ENCODE peak calls at places on chromosome 3, in nine cellular contexts. One of them, this sample, is unnamed.

GRCh38 chr3:98786364-98786930 is 23.3 kb downstream of the ST3GAL6 start:
- DNase-seq in DMS153: no peak
- DNase-seq in ELR: no peak
- DNase-seq in NCI-H1048: no peak
- DNase-seq in neural crest cell: no peak
- DNase-seq in progenitor cell of endocrine pancreas: no peak
- DNase-seq in endodermal cell: no peak
- DNase-seq in hypothalamus: no peak
- DNase-seq in GM10248: no peak
- DNase-seq in this sample: no peak

GRCh38 chr3:146537603-146538002 is 6.8 kb downstream of the PLSCR1 start:
- DNase-seq in progenitor cell of endocrine pancreas: no peak
- DNase-seq in GM10248: no peak
- DNase-seq in DMS153: no peak
- DNase-seq in endodermal cell: no peak
- DNase-seq in ELR: no peak
- DNase-seq in neural crest cell: no peak
- DNase-seq in NCI-H1048: no peak
- DNase-seq in hypothalamus: no peak
- DNase-seq in this sample: no peak

GRCh38 chr3:145963111-145963510 is 197.9 kb downstream of the PLOD2 start:
- DNase-seq in endodermal cell: no peak
- DNase-seq in GM10248: no peak
- DNase-seq in progenitor cell of endocrine pancreas: no peak
- DNase-seq in DMS153: no peak
- DNase-seq in neural crest cell: no peak
- DNase-seq in ELR: no peak
- DNase-seq in hypothalamus: no peak
- DNase-seq in NCI-H1048: no peak
- DNase-seq in this sample: no peak

GRCh38 chr3:52891615-52892081 is 5.7 kb downstream of the STIMATE start:
- DNase-seq in neural crest cell: no peak
- DNase-seq in progenitor cell of endocrine pancreas: no peak
- DNase-seq in ELR: no peak
- DNase-seq in endodermal cell: no peak
- DNase-seq in DMS153: no peak
- DNase-seq in NCI-H1048: no peak
- DNase-seq in hypothalamus: no peak
- DNase-seq in GM10248: no peak
- DNase-seq in this sample: no peak

GRCh38 chr3:196659901-196660351 is 20.4 kb downstream of the NRROS start:
- DNase-seq in hypothalamus: no peak
- DNase-seq in endodermal cell: no peak
- DNase-seq in DMS153: no peak
- DNase-seq in ELR: no peak
- DNase-seq in progenitor cell of endocrine pancreas: no peak
- DNase-seq in neural crest cell: no peak
- DNase-seq in GM10248: no peak
- DNase-seq in NCI-H1048: no peak
- DNase-seq in this sample: no peak

GRCh38 chr3:194852836-194853508 is 167.3 kb downstream of the FAM43A start:
- DNase-seq in neural crest cell: no peak
- DNase-seq in DMS153: peak; percentile 60
- DNase-seq in endodermal cell: no peak
- DNase-seq in ELR: no peak
- DNase-seq in hypothalamus: no peak
- DNase-seq in progenitor cell of endocrine pancreas: no peak
- DNase-seq in NCI-H1048: no peak
- DNase-seq in GM10248: no peak
- DNase-seq in this sample: peak; percentile 77

GRCh38 chr3:24145981-24146822 is 201.1 kb downstream of the NR1D2 start:
- DNase-seq in GM10248: no peak
- DNase-seq in NCI-H1048: no peak
- DNase-seq in DMS153: no peak
- DNase-seq in neural crest cell: no peak
- DNase-seq in progenitor cell of endocrine pancreas: no peak
- DNase-seq in ELR: peak; percentile 92
- DNase-seq in endodermal cell: no peak
- DNase-seq in hypothalamus: no peak
- DNase-seq in this sample: no peak

GRCh38 chr3:53730565-53730964 is 115.7 kb downstream of the CHDH start:
- DNase-seq in neural crest cell: no peak
- DNase-seq in DMS153: no peak
- DNase-seq in GM10248: no peak
- DNase-seq in ELR: no peak
- DNase-seq in NCI-H1048: no peak
- DNase-seq in progenitor cell of endocrine pancreas: no peak
- DNase-seq in hypothalamus: no peak
- DNase-seq in endodermal cell: no peak
- DNase-seq in this sample: no peak

GRCh38 chr3:96959902-96960596 is 145.7 kb downstream of the EPHA6 start:
- DNase-seq in neural crest cell: no peak
- DNase-seq in endodermal cell: no peak
- DNase-seq in NCI-H1048: no peak
- DNase-seq in hypothalamus: no peak
- DNase-seq in DMS153: no peak
- DNase-seq in ELR: no peak
- DNase-seq in progenitor cell of endocrine pancreas: no peak
- DNase-seq in GM10248: no peak
- DNase-seq in this sample: no peak

GRCh38 chr3:127034990-127035652 is 52.2 kb downstream of the PLXNA1 start:
- DNase-seq in progenitor cell of endocrine pancreas: no peak
- DNase-seq in endodermal cell: no peak
- DNase-seq in hypothalamus: no peak
- DNase-seq in NCI-H1048: no peak
- DNase-seq in ELR: no peak
- DNase-seq in neural crest cell: no peak
- DNase-seq in GM10248: no peak
- DNase-seq in DMS153: no peak
- DNase-seq in this sample: no peak

GRCh38 chr3:143736651-143737050 is 111.6 kb downstream of the SLC9A9 start:
- DNase-seq in DMS153: no peak
- DNase-seq in neural crest cell: no peak
- DNase-seq in progenitor cell of endocrine pancreas: no peak
- DNase-seq in NCI-H1048: no peak
- DNase-seq in endodermal cell: no peak
- DNase-seq in GM10248: no peak
- DNase-seq in ELR: peak; percentile 12
- DNase-seq in hypothalamus: no peak
- DNase-seq in this sample: no peak

GRCh38 chr3:191355406-191355805 is 25.1 kb upstream of the UTS2B start:
- DNase-seq in GM10248: peak; percentile 20
- DNase-seq in endodermal cell: no peak
- DNase-seq in ELR: no peak
- DNase-seq in hypothalamus: no peak
- DNase-seq in progenitor cell of endocrine pancreas: no peak
- DNase-seq in NCI-H1048: no peak
- DNase-seq in DMS153: no peak
- DNase-seq in neural crest cell: no peak
- DNase-seq in this sample: no peak

GRCh38 chr3:125582707-125583106 is 12.6 kb downstream of the OSBPL11 start:
- DNase-seq in GM10248: peak; percentile 24
- DNase-seq in endodermal cell: no peak
- DNase-seq in progenitor cell of endocrine pancreas: no peak
- DNase-seq in neural crest cell: no peak
- DNase-seq in NCI-H1048: no peak
- DNase-seq in hypothalamus: no peak
- DNase-seq in DMS153: no peak
- DNase-seq in ELR: peak; percentile 29
- DNase-seq in this sample: no peak

GRCh38 chr3:23035927-23036640 is 167.0 kb upstream of the UBE2E2 start:
- DNase-seq in NCI-H1048: no peak
- DNase-seq in progenitor cell of endocrine pancreas: no peak
- DNase-seq in DMS153: peak; percentile 42
- DNase-seq in GM10248: no peak
- DNase-seq in neural crest cell: no peak
- DNase-seq in endodermal cell: peak; percentile 77
- DNase-seq in ELR: no peak
- DNase-seq in hypothalamus: no peak
- DNase-seq in this sample: no peak

GRCh38 chr3:55435446-55435845 is 51.7 kb downstream of the WNT5A start:
- DNase-seq in ELR: no peak
- DNase-seq in DMS153: no peak
- DNase-seq in progenitor cell of endocrine pancreas: no peak
- DNase-seq in GM10248: no peak
- DNase-seq in neural crest cell: no peak
- DNase-seq in endodermal cell: no peak
- DNase-seq in hypothalamus: no peak
- DNase-seq in NCI-H1048: no peak
- DNase-seq in this sample: no peak

GRCh38 chr3:66035763-66036477 is 2.8 kb downstream of the MAGI1 start:
- DNase-seq in neural crest cell: no peak
- DNase-seq in endodermal cell: peak; percentile 76
- DNase-seq in ELR: no peak
- DNase-seq in GM10248: no peak
- DNase-seq in NCI-H1048: no peak
- DNase-seq in progenitor cell of endocrine pancreas: no peak
- DNase-seq in DMS153: no peak
- DNase-seq in hypothalamus: no peak
- DNase-seq in this sample: no peak

GRCh38 chr3:31832576-31832975 is 148.5 kb downstream of the OSBPL10 start:
- DNase-seq in ELR: no peak
- DNase-seq in NCI-H1048: no peak
- DNase-seq in DMS153: no peak
- DNase-seq in neural crest cell: no peak
- DNase-seq in endodermal cell: no peak
- DNase-seq in progenitor cell of endocrine pancreas: no peak
- DNase-seq in hypothalamus: no peak
- DNase-seq in GM10248: no peak
- DNase-seq in this sample: no peak

GRCh38 chr3:184360070-184360833 is 1.2 kb downstream of the CLCN2 start:
- DNase-seq in endodermal cell: no peak
- DNase-seq in NCI-H1048: no peak
- DNase-seq in GM10248: no peak
- DNase-seq in ELR: no peak
- DNase-seq in neural crest cell: no peak
- DNase-seq in hypothalamus: no peak
- DNase-seq in progenitor cell of endocrine pancreas: no peak
- DNase-seq in DMS153: no peak
- DNase-seq in this sample: no peak

GRCh38 chr3:74546426-74546825 is 68.0 kb downstream of the CNTN3 start:
- DNase-seq in neural crest cell: no peak
- DNase-seq in hypothalamus: no peak
- DNase-seq in NCI-H1048: no peak
- DNase-seq in progenitor cell of endocrine pancreas: no peak
- DNase-seq in DMS153: no peak
- DNase-seq in GM10248: no peak
- DNase-seq in endodermal cell: no peak
- DNase-seq in ELR: no peak
- DNase-seq in this sample: no peak

GRCh38 chr3:13073042-13073906 is at the start of gene IQSEC1:
- DNase-seq in NCI-H1048: no peak
- DNase-seq in endodermal cell: peak; percentile 89
- DNase-seq in neural crest cell: peak; percentile 58
- DNase-seq in hypothalamus: peak; percentile 45
- DNase-seq in GM10248: peak; percentile 91
- DNase-seq in progenitor cell of endocrine pancreas: no peak
- DNase-seq in DMS153: peak; percentile 43
- DNase-seq in ELR: no peak
- DNase-seq in this sample: no peak

GRCh38 chr3:115804722-115805121 is 181.4 kb downstream of the GAP43 start:
- DNase-seq in progenitor cell of endocrine pancreas: no peak
- DNase-seq in GM10248: no peak
- DNase-seq in neural crest cell: no peak
- DNase-seq in ELR: peak; percentile 96
- DNase-seq in endodermal cell: no peak
- DNase-seq in DMS153: no peak
- DNase-seq in hypothalamus: no peak
- DNase-seq in NCI-H1048: no peak
- DNase-seq in this sample: no peak

GRCh38 chr3:42658091-42658770 is 4.7 kb downstream of the ZBTB47 start:
- DNase-seq in ELR: no peak
- DNase-seq in GM10248: no peak
- DNase-seq in neural crest cell: no peak
- DNase-seq in DMS153: no peak
- DNase-seq in endodermal cell: no peak
- DNase-seq in progenitor cell of endocrine pancreas: no peak
- DNase-seq in NCI-H1048: no peak
- DNase-seq in hypothalamus: no peak
- DNase-seq in this sample: no peak

GRCh38 chr3:66555214-66555844 is 54.5 kb upstream of the LRIG1 start:
- DNase-seq in neural crest cell: no peak
- DNase-seq in NCI-H1048: no peak
- DNase-seq in DMS153: peak; percentile 4
- DNase-seq in endodermal cell: no peak
- DNase-seq in progenitor cell of endocrine pancreas: no peak
- DNase-seq in GM10248: no peak
- DNase-seq in hypothalamus: no peak
- DNase-seq in ELR: peak; percentile 28
- DNase-seq in this sample: no peak

GRCh38 chr3:151403246-151403645 is 18.7 kb upstream of the P2RY12 start:
- DNase-seq in ELR: peak; percentile 57
- DNase-seq in neural crest cell: no peak
- DNase-seq in GM10248: no peak
- DNase-seq in endodermal cell: no peak
- DNase-seq in DMS153: no peak
- DNase-seq in NCI-H1048: no peak
- DNase-seq in hypothalamus: no peak
- DNase-seq in progenitor cell of endocrine pancreas: no peak
- DNase-seq in this sample: no peak

GRCh38 chr3:71173421-71173975 is 410.0 kb downstream of the FOXP1 start:
- DNase-seq in neural crest cell: no peak
- DNase-seq in NCI-H1048: no peak
- DNase-seq in ELR: no peak
- DNase-seq in DMS153: no peak
- DNase-seq in GM10248: no peak
- DNase-seq in endodermal cell: no peak
- DNase-seq in progenitor cell of endocrine pancreas: no peak
- DNase-seq in hypothalamus: no peak
- DNase-seq in this sample: no peak

GRCh38 chr3:159416854-159417253 is 571.8 kb upstream of the IL12A start:
- DNase-seq in GM10248: no peak
- DNase-seq in progenitor cell of endocrine pancreas: no peak
- DNase-seq in neural crest cell: no peak
- DNase-seq in NCI-H1048: no peak
- DNase-seq in DMS153: no peak
- DNase-seq in hypothalamus: no peak
- DNase-seq in endodermal cell: no peak
- DNase-seq in ELR: no peak
- DNase-seq in this sample: no peak

GRCh38 chr3:37909067-37909911 is 47.6 kb downstream of the CTDSPL start:
- DNase-seq in hypothalamus: no peak
- DNase-seq in NCI-H1048: no peak
- DNase-seq in GM10248: no peak
- DNase-seq in neural crest cell: no peak
- DNase-seq in progenitor cell of endocrine pancreas: no peak
- DNase-seq in ELR: peak; percentile 38
- DNase-seq in endodermal cell: no peak
- DNase-seq in DMS153: no peak
- DNase-seq in this sample: no peak

GRCh38 chr3:66582721-66583141 is 81.9 kb upstream of the LRIG1 start:
- DNase-seq in DMS153: no peak
- DNase-seq in GM10248: peak; percentile 38
- DNase-seq in neural crest cell: no peak
- DNase-seq in ELR: no peak
- DNase-seq in endodermal cell: no peak
- DNase-seq in hypothalamus: no peak
- DNase-seq in progenitor cell of endocrine pancreas: no peak
- DNase-seq in NCI-H1048: no peak
- DNase-seq in this sample: no peak

GRCh38 chr3:78025916-78026315 is 986.0 kb downstream of the ROBO2 start:
- DNase-seq in progenitor cell of endocrine pancreas: no peak
- DNase-seq in ELR: no peak
- DNase-seq in neural crest cell: no peak
- DNase-seq in hypothalamus: no peak
- DNase-seq in GM10248: no peak
- DNase-seq in endodermal cell: no peak
- DNase-seq in DMS153: no peak
- DNase-seq in NCI-H1048: no peak
- DNase-seq in this sample: no peak

This sample was measured in gastrocnemius medialis.